ENCODE peak calls at places on chromosomes 1 and 21, in five cellular contexts. One of them, this sample, is unnamed.

GRCh38 chr1:7281821-7282220 is 489.3 kb upstream of the VAMP3 start:
- DNase-seq in stomach: no peak
- DNase-seq in neural progenitor cell: no peak
- DNase-seq in AG09309: peak
- DNase-seq in mesothelial cell of epicardium: no peak
- DNase-seq in this sample: no peak

GRCh38 chr1:30117685-30118084 is 605.7 kb downstream of the MATN1 start:
- DNase-seq in neural progenitor cell: no peak
- DNase-seq in AG09309: no peak
- DNase-seq in mesothelial cell of epicardium: no peak
- DNase-seq in stomach: no peak
- DNase-seq in this sample: no peak

GRCh38 chr1:45621501-45621836 is 2.4 kb downstream of the CCDC17 start:
- DNase-seq in neural progenitor cell: no peak
- DNase-seq in mesothelial cell of epicardium: no peak
- DNase-seq in stomach: no peak
- DNase-seq in AG09309: no peak
- DNase-seq in this sample: no peak

GRCh38 chr1:47578026-47578861 is 140.4 kb downstream of the FOXD2 start:
- DNase-seq in AG09309: no peak
- DNase-seq in neural progenitor cell: no peak
- DNase-seq in stomach: no peak
- DNase-seq in mesothelial cell of epicardium: no peak
- DNase-seq in this sample: peak

GRCh38 chr1:184691719-184692324 is 62.8 kb downstream of the EDEM3 start:
- DNase-seq in AG09309: peak
- DNase-seq in neural progenitor cell: peak
- DNase-seq in stomach: no peak
- DNase-seq in mesothelial cell of epicardium: no peak
- DNase-seq in this sample: no peak

GRCh38 chr21:36877741-36878140 is 88.7 kb downstream of the HLCS start:
- DNase-seq in mesothelial cell of epicardium: no peak
- DNase-seq in AG09309: no peak
- DNase-seq in neural progenitor cell: no peak
- DNase-seq in stomach: no peak
- DNase-seq in this sample: no peak

GRCh38 chr1:204348722-204349121 is 11.0 kb downstream of the PLEKHA6 start:
- DNase-seq in mesothelial cell of epicardium: no peak
- DNase-seq in stomach: peak
- DNase-seq in AG09309: no peak
- DNase-seq in neural progenitor cell: peak
- DNase-seq in this sample: peak

GRCh38 chr1:86991549-86992186 is 77.2 kb downstream of the HS2ST1 start:
- DNase-seq in mesothelial cell of epicardium: no peak
- DNase-seq in AG09309: no peak
- DNase-seq in stomach: no peak
- DNase-seq in neural progenitor cell: peak
- DNase-seq in this sample: no peak

GRCh38 chr1:217105432-217105831 is 382.2 kb upstream of the ESRRG start:
- DNase-seq in mesothelial cell of epicardium: no peak
- DNase-seq in stomach: no peak
- DNase-seq in AG09309: no peak
- DNase-seq in neural progenitor cell: peak
- DNase-seq in this sample: no peak

GRCh38 chr1:193104496-193104905 is 713 bp downstream of the GLRX2 start:
- DNase-seq in mesothelial cell of epicardium: peak
- DNase-seq in AG09309: no peak
- DNase-seq in neural progenitor cell: peak
- DNase-seq in stomach: peak
- DNase-seq in this sample: peak

GRCh38 chr1:203302461-203302860 is 2.9 kb upstream of the BTG2 start:
- DNase-seq in stomach: no peak
- DNase-seq in mesothelial cell of epicardium: no peak
- DNase-seq in AG09309: no peak
- DNase-seq in neural progenitor cell: no peak
- DNase-seq in this sample: no peak

GRCh38 chr1:228297822-228298221 is 90.0 kb downstream of the OBSCN start:
- DNase-seq in stomach: no peak
- DNase-seq in mesothelial cell of epicardium: no peak
- DNase-seq in neural progenitor cell: no peak
- DNase-seq in AG09309: no peak
- DNase-seq in this sample: no peak

GRCh38 chr21:39114871-39115658 is 68.2 kb downstream of the PSMG1 start:
- DNase-seq in stomach: no peak
- DNase-seq in mesothelial cell of epicardium: no peak
- DNase-seq in neural progenitor cell: no peak
- DNase-seq in AG09309: no peak
- DNase-seq in this sample: no peak

GRCh38 chr1:100879422-100879821 is 15.2 kb downstream of the EXTL2 start:
- DNase-seq in stomach: no peak
- DNase-seq in AG09309: no peak
- DNase-seq in mesothelial cell of epicardium: no peak
- DNase-seq in neural progenitor cell: no peak
- DNase-seq in this sample: no peak

GRCh38 chr1:22341791-22342605 is 109.7 kb upstream of the ZBTB40 start:
- DNase-seq in AG09309: no peak
- DNase-seq in stomach: no peak
- DNase-seq in neural progenitor cell: no peak
- DNase-seq in mesothelial cell of epicardium: peak
- DNase-seq in this sample: no peak

GRCh38 chr1:156894711-156895407 is 1.3 kb downstream of the PEAR1 start:
- DNase-seq in AG09309: no peak
- DNase-seq in stomach: no peak
- DNase-seq in neural progenitor cell: no peak
- DNase-seq in mesothelial cell of epicardium: no peak
- DNase-seq in this sample: no peak

GRCh38 chr1:100364731-100365130 is 12.4 kb downstream of the CDC14A start:
- DNase-seq in stomach: no peak
- DNase-seq in neural progenitor cell: no peak
- DNase-seq in mesothelial cell of epicardium: no peak
- DNase-seq in AG09309: no peak
- DNase-seq in this sample: no peak

GRCh38 chr1:11654571-11655262 is at the start of gene FBXO44:
- DNase-seq in mesothelial cell of epicardium: no peak
- DNase-seq in AG09309: no peak
- DNase-seq in neural progenitor cell: peak
- DNase-seq in stomach: peak
- DNase-seq in this sample: no peak

GRCh38 chr1:3548156-3548893 is 63.0 kb downstream of the MEGF6 start:
- DNase-seq in neural progenitor cell: peak
- DNase-seq in AG09309: no peak
- DNase-seq in stomach: no peak
- DNase-seq in mesothelial cell of epicardium: no peak
- DNase-seq in this sample: no peak

GRCh38 chr1:111334169-111334568 is 43.5 kb downstream of the CHIA start:
- DNase-seq in mesothelial cell of epicardium: no peak
- DNase-seq in neural progenitor cell: peak
- DNase-seq in AG09309: peak
- DNase-seq in stomach: peak
- DNase-seq in this sample: no peak

GRCh38 chr1:87074001-87074795 is 159.8 kb downstream of the HS2ST1 start:
- DNase-seq in mesothelial cell of epicardium: no peak
- DNase-seq in AG09309: no peak
- DNase-seq in neural progenitor cell: no peak
- DNase-seq in stomach: no peak
- DNase-seq in this sample: no peak

GRCh38 chr1:198563578-198563977 is 23.1 kb upstream of the ATP6V1G3 start:
- DNase-seq in mesothelial cell of epicardium: no peak
- DNase-seq in AG09309: no peak
- DNase-seq in neural progenitor cell: no peak
- DNase-seq in stomach: no peak
- DNase-seq in this sample: no peak

GRCh38 chr1:15451014-15451722 is 5.4 kb upstream of the CELA2A start:
- DNase-seq in stomach: no peak
- DNase-seq in AG09309: no peak
- DNase-seq in mesothelial cell of epicardium: no peak
- DNase-seq in neural progenitor cell: no peak
- DNase-seq in this sample: no peak

GRCh38 chr1:151935154-151935553 is 25.8 kb upstream of the THEM4 start:
- DNase-seq in neural progenitor cell: no peak
- DNase-seq in AG09309: no peak
- DNase-seq in stomach: no peak
- DNase-seq in mesothelial cell of epicardium: no peak
- DNase-seq in this sample: no peak

DNA sequence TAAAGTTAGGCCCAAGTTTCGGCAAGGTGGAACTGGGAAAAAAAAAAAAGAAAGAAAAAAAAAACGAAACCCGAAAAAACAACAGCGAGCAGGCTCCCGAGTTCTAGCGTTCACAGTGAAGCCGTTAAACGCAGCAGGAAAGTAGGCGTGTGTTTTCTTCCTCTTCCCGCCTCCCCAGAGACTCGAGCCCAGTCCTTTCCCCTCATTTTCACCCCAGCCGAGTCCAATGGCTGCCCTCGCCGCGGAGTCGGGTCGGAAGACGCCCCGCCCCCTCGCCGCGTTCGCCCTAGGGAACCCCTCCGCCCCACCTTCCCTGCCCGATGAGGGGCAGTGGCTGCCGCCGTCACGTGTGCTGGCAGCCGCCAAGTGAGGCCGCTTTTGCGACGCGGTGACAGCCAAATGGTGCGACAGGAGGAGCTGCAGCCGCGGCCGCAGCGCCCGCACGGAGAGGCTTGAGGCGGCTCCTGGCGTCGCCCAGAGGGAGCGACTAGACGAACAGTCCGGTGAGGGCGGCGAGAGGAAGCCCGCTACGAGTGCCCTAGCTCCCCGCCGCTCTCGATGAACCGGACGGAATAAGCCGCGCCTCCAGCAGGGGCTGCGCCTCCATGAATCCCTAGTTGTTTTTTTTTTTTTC is at the start of gene PKN2:
- DNase-seq in mesothelial cell of epicardium: peak
- DNase-seq in stomach: peak
- DNase-seq in neural progenitor cell: peak
- DNase-seq in AG09309: peak
- DNase-seq in this sample: peak
- TF ChIP-seq CTCF in mesothelial cell of epicardium: no peak
- TF ChIP-seq CTCF in stomach: no peak
- TF ChIP-seq CTCF in neural progenitor cell: no peak
- TF ChIP-seq CTCF in AG09309: peak
- TF ChIP-seq CTCF in this sample: peak

GRCh38 chr1:113811888-113812660 is at the start of gene RSBN1:
- DNase-seq in mesothelial cell of epicardium: peak
- DNase-seq in AG09309: peak
- DNase-seq in stomach: peak
- DNase-seq in neural progenitor cell: peak
- DNase-seq in this sample: peak
- TF ChIP-seq CTCF in mesothelial cell of epicardium: no peak
- TF ChIP-seq CTCF in AG09309: no peak
- TF ChIP-seq CTCF in stomach: no peak
- TF ChIP-seq CTCF in neural progenitor cell: no peak
- TF ChIP-seq CTCF in this sample: no peak

GRCh38 chr1:230757856-230758704 is 10.9 kb downstream of the CAPN9 start:
- DNase-seq in AG09309: no peak
- DNase-seq in stomach: no peak
- DNase-seq in mesothelial cell of epicardium: no peak
- DNase-seq in neural progenitor cell: no peak
- DNase-seq in this sample: no peak
- TF ChIP-seq CTCF in AG09309: no peak
- TF ChIP-seq CTCF in stomach: no peak
- TF ChIP-seq CTCF in mesothelial cell of epicardium: no peak
- TF ChIP-seq CTCF in neural progenitor cell: no peak
- TF ChIP-seq CTCF in this sample: no peak

DNA sequence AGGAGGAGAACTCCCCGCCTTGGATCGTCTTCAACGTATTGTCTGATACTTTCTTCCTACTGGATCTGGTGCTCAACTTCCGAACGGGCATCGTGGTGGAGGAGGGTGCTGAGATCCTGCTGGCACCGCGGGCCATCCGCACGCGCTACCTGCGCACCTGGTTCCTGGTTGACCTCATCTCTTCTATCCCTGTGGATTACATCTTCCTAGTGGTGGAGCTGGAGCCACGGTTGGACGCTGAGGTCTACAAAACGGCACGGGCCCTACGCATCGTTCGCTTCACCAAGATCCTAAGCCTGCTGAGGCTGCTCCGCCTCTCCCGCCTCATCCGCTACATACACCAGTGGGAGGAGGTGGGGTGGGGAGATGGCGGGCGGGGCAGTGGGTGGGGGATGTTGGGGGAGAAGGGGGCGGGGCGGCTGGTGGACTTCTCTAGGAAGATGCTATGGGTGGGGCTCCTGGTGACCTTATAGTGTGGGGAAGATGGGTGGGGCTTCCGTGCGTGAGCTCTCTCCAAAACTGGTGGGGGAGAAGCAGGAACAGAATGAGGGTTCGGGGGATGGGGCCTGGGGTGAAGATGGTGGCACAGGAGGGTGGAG is 5.3 kb downstream of the HCN3 start:
- DNase-seq in mesothelial cell of epicardium: no peak
- DNase-seq in neural progenitor cell: no peak
- DNase-seq in AG09309: no peak
- DNase-seq in stomach: no peak
- DNase-seq in this sample: no peak
- TF ChIP-seq CTCF in mesothelial cell of epicardium: no peak
- TF ChIP-seq CTCF in neural progenitor cell: no peak
- TF ChIP-seq CTCF in AG09309: no peak
- TF ChIP-seq CTCF in stomach: no peak
- TF ChIP-seq CTCF in this sample: no peak

GRCh38 chr1:207920481-207921050 is 9.6 kb upstream of the CD34 start:
- DNase-seq in mesothelial cell of epicardium: no peak
- DNase-seq in neural progenitor cell: no peak
- DNase-seq in AG09309: no peak
- DNase-seq in stomach: no peak
- DNase-seq in this sample: no peak

GRCh38 chr1:207925210-207925609 is 14.3 kb upstream of the CD34 start:
- DNase-seq in AG09309: no peak
- DNase-seq in neural progenitor cell: peak
- DNase-seq in mesothelial cell of epicardium: no peak
- DNase-seq in stomach: peak
- DNase-seq in this sample: peak

GRCh38 chr1:207922554-207922953 is 11.6 kb upstream of the CD34 start:
- DNase-seq in AG09309: no peak
- DNase-seq in stomach: no peak
- DNase-seq in mesothelial cell of epicardium: no peak
- DNase-seq in neural progenitor cell: no peak
- DNase-seq in this sample: no peak

GRCh38 chr1:207923121-207923520 is 12.2 kb upstream of the CD34 start:
- DNase-seq in stomach: no peak
- DNase-seq in mesothelial cell of epicardium: no peak
- DNase-seq in AG09309: no peak
- DNase-seq in neural progenitor cell: no peak
- DNase-seq in this sample: no peak

DNA sequence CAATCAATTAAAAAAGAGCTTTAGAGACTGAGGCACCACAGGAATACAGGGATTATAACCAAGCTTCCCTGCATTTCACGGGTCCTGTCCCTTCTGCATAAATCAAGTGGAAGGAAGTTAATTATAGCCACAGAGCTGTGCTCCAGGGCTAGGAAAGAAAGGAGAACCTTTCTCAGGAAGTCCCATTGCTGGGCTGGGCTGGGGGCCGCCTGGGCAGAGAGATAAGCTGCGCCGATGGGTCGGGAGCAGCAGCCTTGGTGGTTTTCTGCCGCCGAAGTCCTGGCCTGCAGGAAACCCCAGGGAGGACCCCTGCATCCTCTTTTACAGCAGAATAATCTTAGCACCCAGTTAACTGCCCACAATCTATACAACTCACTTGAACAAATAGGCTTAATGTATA is 12.6 kb upstream of the CD34 start:
- DNase-seq in mesothelial cell of epicardium: no peak
- DNase-seq in AG09309: no peak
- DNase-seq in neural progenitor cell: peak
- DNase-seq in stomach: no peak
- DNase-seq in this sample: no peak
- TF ChIP-seq CTCF in mesothelial cell of epicardium: no peak
- TF ChIP-seq CTCF in AG09309: no peak
- TF ChIP-seq CTCF in neural progenitor cell: no peak
- TF ChIP-seq CTCF in stomach: no peak
- TF ChIP-seq CTCF in this sample: no peak

This sample was measured in neural crest cell.